ENCODE peak calls at places on chromosomes 4 and X, in four cellular contexts. T is psoas muscle, Z is small intestine, A is transverse colon. I is an unnamed sample.

GRCh38 chr4:4766570-4766969 is 92.9 kb upstream of the MSX1 start:
- DNase-seq in T (no peak), Z (no peak), A (no peak), I (no peak)

GRCh38 chr4:84582988-84583870 is at the start of gene CDS1:
- DNase-seq in T (peak; percentile 17), Z (peak; percentile 85), A (peak; percentile 84), I (no peak)

GRCh38 chr4:26235500-26235899 is 85.3 kb upstream of the RBPJ start:
- DNase-seq in T (peak; percentile 66), Z (no peak), A (peak; percentile 60), I (no peak)

GRCh38 chr4:73421708-73422457 is 14.1 kb upstream of the AFP start:
- DNase-seq in T (no peak), Z (no peak), A (no peak), I (no peak)

GRCh38 chr4:75555294-75556164 is at the start of gene ODAPH:
- DNase-seq in T (no peak), Z (peak; percentile 18), A (peak; percentile 38), I (no peak)

GRCh38 chrX:40148439-40149285 is 50.9 kb upstream of the BCOR start:
- DNase-seq in T (no peak), Z (peak; percentile 54), A (peak; percentile 54), I (no peak)

GRCh38 chrX:30635630-30636029 is 17.6 kb upstream of the GK start:
- DNase-seq in T (no peak), Z (peak; percentile 7), A (no peak), I (no peak)

GRCh38 chr4:6688879-6689505 is 4.7 kb upstream of the S100P start:
- DNase-seq in T (no peak), Z (peak; percentile 64), A (peak; percentile 55), I (peak; percentile 68)

GRCh38 chr4:17722361-17722710 is 59.1 kb downstream of the FAM184B start:
- DNase-seq in T (no peak), Z (no peak), A (no peak), I (no peak)

GRCh38 chr4:48215977-48216376 is 53.7 kb downstream of the TEC start:
- DNase-seq in T (no peak), Z (no peak), A (no peak), I (no peak)

GRCh38 chr4:152200776-152201333 is 335.0 kb downstream of the FBXW7 start:
- DNase-seq in T (no peak), Z (no peak), A (no peak), I (no peak)

GRCh38 chr4:10808591-10808990 is 124.0 kb upstream of the CLNK start:
- DNase-seq in T (peak; percentile 14), Z (no peak), A (no peak), I (no peak)

GRCh38 chrX:136039968-136040367 is 54.7 kb downstream of the SLC9A6 start:
- DNase-seq in T (no peak), Z (no peak), A (no peak), I (no peak)

GRCh38 chr4:138410266-138410665 is 168.1 kb upstream of the SLC7A11 start:
- DNase-seq in T (no peak), Z (no peak), A (no peak), I (no peak)

GRCh38 chrX:12825801-12826200 is 34.6 kb downstream of the PRPS2 start:
- DNase-seq in T (no peak), Z (no peak), A (no peak), I (no peak)

GRCh38 chr4:150867148-150867547 is 147.9 kb downstream of the LRBA start:
- DNase-seq in T (no peak), Z (peak; percentile 86), A (no peak), I (no peak)

GRCh38 chr4:1981251-1982055 is 27.3 kb downstream of the NELFA start:
- DNase-seq in T (no peak), Z (peak; percentile 44), A (peak; percentile 55), I (no peak)

GRCh38 chrX:57074458-57074857 is 46.9 kb downstream of the SPIN2B start:
- DNase-seq in T (no peak), Z (no peak), A (no peak), I (no peak)

GRCh38 chr4:122827899-122828601 is 1.4 kb downstream of the FGF2 start:
- DNase-seq in T (no peak), Z (peak; percentile 48), A (peak; percentile 37), I (peak; percentile 1)

GRCh38 chr4:128782076-128782715 is 27.3 kb upstream of the JADE1 start:
- DNase-seq in T (peak; percentile 36), Z (peak; percentile 38), A (peak; percentile 50), I (peak; percentile 19)

GRCh38 chr4:138062929-138063328 is 179.2 kb downstream of the SLC7A11 start:
- DNase-seq in T (no peak), Z (no peak), A (no peak), I (no peak)

GRCh38 chrX:63664741-63665140 is 120.3 kb downstream of the ARHGEF9 start:
- DNase-seq in T (no peak), Z (no peak), A (no peak), I (no peak)

GRCh38 chr4:130210871-130211270 is 1114.9 kb downstream of the C4orf33 start:
- DNase-seq in T (no peak), Z (no peak), A (no peak), I (no peak)

GRCh38 chrX:40496728-40497127 is 84.0 kb upstream of the ATP6AP2 start:
- DNase-seq in T (no peak), Z (no peak), A (no peak), I (no peak)

GRCh38 chrX:107707866-107708265 is 67.7 kb downstream of the TSC22D3 start:
- DNase-seq in T (no peak), Z (no peak), A (no peak), I (no peak)

GRCh38 chr4:103994059-103994458 is 274.3 kb upstream of the TACR3 start:
- DNase-seq in T (no peak), Z (no peak), A (no peak), I (no peak)

GRCh38 chr4:48332661-48333060 is 8.7 kb upstream of the SLAIN2 start:
- DNase-seq in T (no peak), Z (no peak), A (no peak), I (no peak)

GRCh38 chr4:106766519-106766918 is 269.6 kb downstream of the DKK2 start:
- DNase-seq in T (no peak), Z (no peak), A (no peak), I (no peak)

GRCh38 chr4:154049457-154050181 is 260.7 kb upstream of the SFRP2 start:
- DNase-seq in T (no peak), Z (peak; percentile 9), A (peak; percentile 10), I (no peak)

GRCh38 chrX:110228453-110228852 is 89.4 kb downstream of the AMMECR1 start:
- DNase-seq in T (no peak), Z (no peak), A (no peak), I (no peak)

GRCh38 chr4:150593996-150594395 is 12.0 kb downstream of the MAB21L2 start:
- DNase-seq in T (no peak), Z (no peak), A (no peak), I (no peak)

GRCh38 chr4:61772116-61772515 is 572.0 kb downstream of the ADGRL3 start:
- DNase-seq in T (no peak), Z (no peak), A (no peak), I (no peak)

GRCh38 chr4:159191989-159192388 is 89.1 kb downstream of the RAPGEF2 start:
- DNase-seq in T (no peak), Z (peak; percentile 25), A (no peak), I (no peak)

GRCh38 chr4:55819634-55820033 is at the start of gene EXOC1L:
- DNase-seq in T (peak; percentile 15), Z (no peak), A (no peak), I (no peak)

GRCh38 chr4:18844726-18845125 is 823.2 kb upstream of the LCORL start:
- DNase-seq in T (no peak), Z (no peak), A (no peak), I (no peak)

GRCh38 chr4:7075962-7076693 is 8.3 kb upstream of the GRPEL1 start:
- DNase-seq in T (no peak), Z (no peak), A (no peak), I (no peak)

GRCh38 chr4:113639311-113639710 is 122.2 kb downstream of the CAMK2D start:
- DNase-seq in T (no peak), Z (no peak), A (peak; percentile 44), I (no peak)

GRCh38 chrX:56000169-56000568 is 232.0 kb upstream of the KLF8 start:
- DNase-seq in T (no peak), Z (no peak), A (no peak), I (no peak)

GRCh38 chr4:89243741-89244252 is 63.8 kb downstream of the GPRIN3 start:
- DNase-seq in T (no peak), Z (no peak), A (no peak), I (no peak)

GRCh38 chrX:119757646-119757978 is 776 bp upstream of the SOWAHD start:
- DNase-seq in T (no peak), Z (no peak), A (no peak), I (no peak)

GRCh38 chrX:119759333-119759766 is 962 bp downstream of the SOWAHD start:
- DNase-seq in T (no peak), Z (no peak), A (no peak), I (no peak)

GRCh38 chrX:119757979-119758681 is at the start of gene SOWAHD:
- DNase-seq in T (peak; percentile 34), Z (peak; percentile 90), A (peak; percentile 75), I (peak; percentile 24)

GRCh38 chrX:119760026-119760902 is 1.9 kb downstream of the SOWAHD start:
- DNase-seq in T (no peak), Z (no peak), A (no peak), I (no peak)

GRCh38 chrX:119758682-119759332 is 419 bp downstream of the SOWAHD start:
- DNase-seq in T (peak; percentile 17), Z (peak; percentile 49), A (peak; percentile 65), I (peak; percentile 4)
- H3K4me3 ChIP-seq in T (peak overlapping the region; percentile 61), Z (peak overlapping the region; percentile 67), A (peak overlapping the region; percentile 47), I (peak overlapping the region; percentile 64)

GRCh38 chr4:13089659-13089998 is 394.5 kb downstream of the RAB28 start:
- DNase-seq in T (no peak), Z (no peak), A (no peak), I (no peak)
- H3K4me3 ChIP-seq in T (no peak overlapping the region), Z (no peak overlapping the region), A (no peak overlapping the region), I (no peak overlapping the region)

DNA sequence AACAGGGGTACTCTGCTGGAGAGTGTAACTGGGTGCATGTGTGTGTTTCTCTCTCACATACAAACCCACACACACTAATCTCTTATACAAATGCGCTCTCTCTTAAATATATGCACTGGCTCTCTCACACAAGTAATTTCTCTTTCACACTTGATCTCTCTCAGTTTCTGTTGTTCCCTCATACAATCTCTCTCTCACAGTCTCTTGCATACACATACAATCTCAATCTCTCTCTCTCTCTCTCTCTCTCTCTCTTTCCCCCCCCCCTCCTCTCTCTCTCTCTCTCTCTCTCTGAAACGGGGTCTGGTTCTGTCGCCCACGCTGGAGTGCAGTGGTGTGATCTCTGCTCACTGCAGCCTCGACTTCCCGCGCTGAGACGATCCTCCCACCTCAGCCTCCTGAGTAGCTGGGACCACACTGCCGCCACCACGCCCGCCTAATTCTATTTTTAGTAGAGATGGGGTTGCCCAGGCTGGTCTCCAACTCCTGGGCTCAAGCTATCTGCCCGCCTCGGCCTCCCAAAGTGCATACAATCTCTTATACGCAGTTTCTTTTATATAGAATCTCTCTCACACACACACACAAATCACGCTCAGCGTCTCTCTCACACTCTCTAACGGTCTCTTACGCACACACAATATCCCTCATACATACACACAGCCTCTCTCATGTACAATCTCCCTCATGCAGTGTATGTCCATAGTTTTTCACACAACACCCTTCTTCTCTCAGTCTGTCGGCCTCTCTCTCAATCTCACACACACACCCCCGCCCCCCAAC is 518 bp upstream of the FAM241A start:
- DNase-seq in T (no peak), Z (no peak), A (no peak), I (peak; percentile 3)
- H3K4me3 ChIP-seq in T (peak overlapping the region; percentile 94), Z (no peak overlapping the region), A (peak overlapping the region; percentile 90), I (no peak overlapping the region)

GRCh38 chrX:29535212-29536162 is 679.9 kb upstream of the MAGEB2 start:
- DNase-seq in T (no peak), Z (no peak), A (no peak), I (no peak)
- H3K4me3 ChIP-seq in T (no peak overlapping the region), Z (no peak overlapping the region), A (no peak overlapping the region), I (no peak overlapping the region)

GRCh38 chr4:80264825-80265224 is 1.6 kb upstream of the FGF5 start:
- DNase-seq in T (no peak), Z (no peak), A (no peak), I (no peak)
- H3K4me3 ChIP-seq in T (no peak overlapping the region), Z (no peak overlapping the region), A (no peak overlapping the region), I (no peak overlapping the region)